ENCODE peak calls at places on chromosomes 6 and 20, in ten cellular contexts. O is Daoy; K is NCI-H748 treated with DMSO at 0.1 percent for 48 hours; P is CD8-positive, alpha-beta T cell; Q is prostate gland; V is NCI-H1092 treated with DMSO at 0.1 percent for 48 hours; Z is NAMALWA; I is foreskin fibroblast; N is effector CD4-positive, alpha-beta T cell; W is hepatocyte. Y is an unnamed sample.

GRCh38 chr6:53947780-53948179 is 153.0 kb downstream of the LRRC1 start:
- DNase-seq in O (no peak), K (no peak), P (no peak), Q (no peak), V (no peak), Z (no peak), I (no peak), N (no peak), W (no peak), Y (no peak)

GRCh38 chr6:169641461-169642085 is 60.3 kb downstream of the WDR27 start:
- DNase-seq in O (no peak), K (no peak), P (no peak), Q (no peak), V (no peak), Z (no peak), I (no peak), N (no peak), W (no peak), Y (no peak)

GRCh38 chr6:149217466-149217888 is 100.0 kb upstream of the TAB2 start:
- DNase-seq in O (no peak), K (no peak), P (no peak), Q (no peak), V (no peak), Z (peak), I (peak), N (no peak), W (no peak), Y (no peak)

GRCh38 chr20:40666336-40666735 is 22.7 kb downstream of the MAFB start:
- DNase-seq in O (no peak), K (no peak), P (no peak), Q (no peak), V (no peak), Z (no peak), I (no peak), N (no peak), W (no peak), Y (no peak)

GRCh38 chr6:38184780-38185080 is 365.2 kb downstream of the ZFAND3 start:
- DNase-seq in O (no peak), K (no peak), P (peak), Q (no peak), V (peak), Z (no peak), I (no peak), N (no peak), W (no peak), Y (no peak)

GRCh38 chr6:13247627-13248026 is 80.7 kb downstream of the TBC1D7 start:
- DNase-seq in O (no peak), K (no peak), P (no peak), Q (no peak), V (no peak), Z (no peak), I (no peak), N (no peak), W (no peak), Y (no peak)

GRCh38 chr6:16817594-16817993 is 56.3 kb upstream of the ATXN1 start:
- DNase-seq in O (no peak), K (no peak), P (no peak), Q (no peak), V (no peak), Z (no peak), I (no peak), N (no peak), W (no peak), Y (no peak)

GRCh38 chr6:150418825-150419594 is 50.2 kb downstream of the IYD start:
- DNase-seq in O (peak), K (no peak), P (peak), Q (no peak), V (peak), Z (peak), I (peak), N (peak), W (peak), Y (no peak)

GRCh38 chr20:145877-146276 is 3.5 kb downstream of the DEFB126 start:
- DNase-seq in O (no peak), K (no peak), P (no peak), Q (no peak), V (no peak), Z (no peak), I (no peak), N (no peak), W (no peak), Y (no peak)

GRCh38 chr6:41591859-41592502 is 45.8 kb downstream of the FOXP4 start:
- DNase-seq in O (peak), K (peak), P (peak), Q (peak), V (peak), Z (peak), I (peak), N (peak), W (peak), Y (peak)

GRCh38 chr6:122352958-122353357 is 46.5 kb upstream of the HSF2 start:
- DNase-seq in O (no peak), K (no peak), P (no peak), Q (no peak), V (no peak), Z (no peak), I (no peak), N (no peak), W (no peak), Y (no peak)

GRCh38 chr6:5765141-5765760 is 241.5 kb downstream of the NRN1 start:
- DNase-seq in O (peak), K (no peak), P (no peak), Q (no peak), V (no peak), Z (no peak), I (no peak), N (no peak), W (no peak), Y (no peak)